ENCODE peak calls at places on chromosomes 7 and 10, in four cellular contexts. S, T, Z and H are unnamed samples.

GRCh38 chr10:118625504-118625903 is 30.1 kb upstream of the PRLHR start:
- DNase-seq in Z (no peak), T (no peak), S (no peak), H (no peak)

GRCh38 chr10:62647375-62648092 is 157.0 kb upstream of the ADO start:
- DNase-seq in S (no peak), Z (no peak), T (no peak), H (no peak)

GRCh38 chr10:73791871-73792400 is 6.5 kb downstream of the ZSWIM8 start:
- DNase-seq in T (no peak), S (no peak), Z (no peak), H (no peak)

GRCh38 chr7:146788008-146788407 is 671.4 kb downstream of the CNTNAP2 start:
- DNase-seq in Z (no peak), S (no peak), T (no peak), H (no peak)

GRCh38 chr7:130095812-130096211 is 25.5 kb downstream of the KLHDC10 start:
- DNase-seq in Z (no peak), S (no peak), T (no peak), H (no peak)

GRCh38 chr10:46524471-46525176 is 31.8 kb downstream of the GPRIN2 start:
- DNase-seq in Z (no peak), T (peak), S (peak), H (no peak)

GRCh38 chr10:60426425-60426824 is 36.8 kb upstream of the ANK3 start:
- DNase-seq in Z (no peak), S (no peak), T (peak), H (no peak)

GRCh38 chr7:35257251-35258124 is 3.6 kb upstream of the TBX20 start:
- DNase-seq in S (no peak), Z (no peak), T (no peak), H (no peak)

GRCh38 chr10:12811725-12812310 is 189.7 kb downstream of the CCDC3 start:
- DNase-seq in S (no peak), T (no peak), Z (no peak), H (no peak)

GRCh38 chr10:61835069-61835908 is 66.2 kb upstream of the ARID5B start:
- DNase-seq in Z (peak), T (peak), S (peak), H (peak)

GRCh38 chr7:149529136-149529718 is 31.6 kb upstream of the ZNF746 start:
- DNase-seq in Z (no peak), T (no peak), S (no peak), H (peak)

GRCh38 chr10:118844731-118845573 is 90.2 kb upstream of the CACUL1 start:
- DNase-seq in T (no peak), S (no peak), Z (no peak), H (no peak)

GRCh38 chr7:1357601-1358271 is 101.5 kb downstream of the MICALL2 start:
- DNase-seq in Z (no peak), S (no peak), T (no peak), H (peak)

GRCh38 chr7:157043745-157044144 is 33.3 kb upstream of the MNX1 start:
- DNase-seq in S (peak), T (no peak), Z (no peak), H (peak)

GRCh38 chr7:112064627-112065385 is 141.4 kb downstream of the DOCK4 start:
- DNase-seq in Z (no peak), S (no peak), T (no peak), H (no peak)
- TF ChIP-seq MYC in Z (no peak), S (no peak), T (no peak), H (no peak)

DNA sequence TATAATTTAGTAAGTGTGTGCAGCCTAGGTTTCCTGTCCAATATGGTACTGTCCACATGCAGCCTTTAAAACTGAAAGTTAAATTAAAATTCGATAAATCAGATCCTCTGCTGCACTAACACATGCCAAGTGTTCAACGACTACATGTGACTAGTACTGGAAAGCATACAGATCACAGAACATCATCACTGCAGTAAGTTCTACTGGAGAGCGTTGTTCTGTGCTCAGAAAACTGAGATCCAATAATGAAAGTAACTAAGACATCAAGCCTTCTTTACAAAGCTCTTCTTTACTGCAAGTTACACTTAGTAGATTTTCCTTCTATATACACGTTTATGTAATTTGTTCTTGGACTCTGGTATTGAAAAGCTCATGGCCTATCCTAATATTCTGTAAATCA is 77.7 kb downstream of the VPS41 start:
- DNase-seq in Z (no peak), S (no peak), T (no peak), H (no peak)
- H3K4me3 ChIP-seq in Z (no peak), S (no peak), T (no peak), H (no peak)

GRCh38 chr10:124387078-124387874 is 31.4 kb downstream of the OAT start:
- DNase-seq in T (peak), Z (no peak), S (no peak), H (peak)

GRCh38 chr10:124388476-124388822 is 30.3 kb downstream of the OAT start:
- DNase-seq in Z (no peak), T (no peak), S (no peak), H (no peak)

GRCh38 chr10:124384591-124385190 is 34.0 kb downstream of the OAT start:
- DNase-seq in Z (no peak), S (no peak), T (no peak), H (no peak)

GRCh38 chr10:124385627-124386185 is 33.0 kb downstream of the OAT start:
- DNase-seq in Z (no peak), S (no peak), T (no peak), H (no peak)

DNA sequence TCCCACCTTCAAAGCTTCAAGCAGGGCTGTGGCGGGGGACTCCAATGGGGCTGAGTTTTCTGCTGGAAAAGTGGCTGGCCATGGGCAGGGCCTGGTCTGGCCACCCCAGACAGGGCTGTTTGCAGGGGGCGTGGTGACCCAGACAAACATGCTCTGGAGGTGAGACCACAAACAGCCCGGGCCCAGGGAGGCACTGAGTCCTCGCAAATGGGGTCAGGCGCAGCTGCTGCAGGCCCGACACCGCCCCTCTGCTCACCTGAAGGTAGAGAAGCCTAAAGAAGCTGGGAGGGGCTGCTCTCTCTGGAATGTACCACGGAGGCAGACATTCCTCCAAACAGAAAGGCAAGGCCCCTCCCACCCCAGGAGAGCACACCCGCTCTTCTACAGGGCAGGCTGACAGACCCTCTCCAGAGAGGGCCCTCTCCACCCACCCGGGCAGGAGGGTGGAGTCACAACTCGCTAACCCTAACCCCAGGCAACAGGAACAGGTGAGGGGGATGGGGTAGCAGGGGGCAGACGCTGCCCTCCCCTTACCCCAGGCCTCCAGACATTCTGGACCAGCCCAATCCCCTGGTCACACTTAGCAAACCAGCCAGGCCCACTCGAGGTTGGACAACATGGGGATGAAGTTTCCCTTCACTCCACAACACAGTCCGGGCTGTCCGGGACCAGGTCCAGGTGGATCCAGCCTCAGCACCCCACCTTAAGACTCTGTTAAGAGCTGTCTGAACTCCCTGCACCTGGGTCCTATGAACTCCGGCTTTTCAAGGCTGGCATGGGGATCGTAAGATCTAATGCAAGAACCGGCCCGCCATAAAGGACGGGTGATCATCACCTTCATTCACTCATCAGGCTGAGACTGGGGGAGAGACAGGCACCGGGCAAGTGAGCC is 32.3 kb downstream of the OAT start:
- DNase-seq in Z (no peak), T (no peak), S (no peak), H (no peak)
- TF ChIP-seq MYC in Z (no peak), T (no peak), S (no peak), H (no peak)

DNA sequence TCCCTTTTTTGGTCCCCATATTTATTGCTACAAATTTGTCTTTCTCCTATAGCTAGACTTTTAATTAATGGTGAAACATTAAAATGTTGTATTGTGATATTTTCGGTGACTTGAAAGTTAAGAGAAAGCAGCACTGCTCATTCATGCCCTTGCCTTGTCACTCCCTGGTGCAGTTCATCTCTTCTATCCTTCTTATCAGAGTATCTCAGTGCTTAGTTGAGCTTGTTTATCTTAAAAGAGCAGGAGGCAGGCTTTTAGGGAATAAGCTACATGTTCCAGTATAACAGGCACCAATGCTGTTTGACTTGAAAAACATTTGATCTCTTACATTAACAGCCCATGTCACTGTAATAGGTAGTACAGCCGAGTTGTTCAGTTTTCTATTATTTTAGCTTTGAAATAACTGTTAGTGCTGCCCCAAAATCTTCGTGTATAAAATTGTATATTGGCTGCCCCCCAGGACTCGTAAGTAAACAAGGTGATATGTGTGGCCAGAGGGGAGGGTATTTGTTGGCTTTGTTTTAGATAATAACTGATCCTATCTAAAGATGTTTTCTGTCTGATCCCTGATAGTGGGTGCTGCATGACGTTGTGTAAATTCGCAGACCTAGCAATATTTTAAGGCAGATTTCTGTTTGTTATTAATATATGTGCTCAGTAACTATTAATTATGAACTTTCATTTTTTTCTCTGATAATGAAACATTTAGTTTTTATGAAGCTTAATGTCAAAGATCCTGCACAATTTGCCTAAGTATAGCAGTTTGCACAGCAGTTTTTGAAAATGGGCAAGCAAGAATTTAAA is 96.5 kb downstream of the BTRC start:
- DNase-seq in S (peak), T (no peak), Z (no peak), H (no peak)
- H3K4me3 ChIP-seq in S (peak), T (no peak), Z (no peak), H (no peak)

GRCh38 chr7:98731651-98732050 is 114.6 kb downstream of the NPTX2 start:
- DNase-seq in T (no peak), Z (no peak), S (no peak), H (no peak)

GRCh38 chr7:98724591-98724990 is 107.5 kb downstream of the NPTX2 start:
- DNase-seq in Z (no peak), S (no peak), T (no peak), H (no peak)

GRCh38 chr7:98730331-98730730 is 113.2 kb downstream of the NPTX2 start:
- DNase-seq in S (no peak), Z (no peak), T (no peak), H (no peak)

GRCh38 chr7:98728555-98728954 is 111.5 kb downstream of the NPTX2 start:
- DNase-seq in T (no peak), Z (no peak), S (no peak), H (no peak)

DNA sequence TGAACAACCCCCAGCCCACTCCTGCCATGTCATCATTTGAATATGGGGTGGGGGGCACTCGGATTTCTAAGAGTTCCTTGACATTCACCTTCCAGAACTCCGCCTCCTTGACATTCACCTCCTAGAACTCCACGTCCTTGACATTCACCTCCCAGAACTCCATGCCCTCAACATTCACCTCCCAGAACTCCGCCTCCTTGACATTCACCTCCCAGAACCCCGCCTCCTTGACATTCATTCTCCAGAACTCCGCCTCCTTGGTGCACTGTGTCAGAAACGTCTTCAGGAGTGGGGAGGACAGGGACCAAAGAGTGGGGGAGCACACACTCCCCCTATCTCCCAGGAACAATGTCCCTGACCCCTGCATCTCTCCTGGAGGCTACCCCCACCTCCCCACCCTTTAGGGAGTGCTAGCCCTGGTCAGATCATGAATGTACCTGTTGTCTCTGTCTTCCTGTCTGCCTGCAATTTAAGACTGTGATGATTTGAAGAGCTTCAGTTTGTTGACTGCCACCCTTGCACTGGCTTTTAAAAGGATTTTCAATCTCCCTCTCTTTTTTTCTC is 110.1 kb downstream of the NPTX2 start:
- DNase-seq in T (no peak), S (no peak), Z (no peak), H (no peak)
- TF ChIP-seq MYC in T (no peak), S (no peak), Z (no peak), H (no peak)

DNA sequence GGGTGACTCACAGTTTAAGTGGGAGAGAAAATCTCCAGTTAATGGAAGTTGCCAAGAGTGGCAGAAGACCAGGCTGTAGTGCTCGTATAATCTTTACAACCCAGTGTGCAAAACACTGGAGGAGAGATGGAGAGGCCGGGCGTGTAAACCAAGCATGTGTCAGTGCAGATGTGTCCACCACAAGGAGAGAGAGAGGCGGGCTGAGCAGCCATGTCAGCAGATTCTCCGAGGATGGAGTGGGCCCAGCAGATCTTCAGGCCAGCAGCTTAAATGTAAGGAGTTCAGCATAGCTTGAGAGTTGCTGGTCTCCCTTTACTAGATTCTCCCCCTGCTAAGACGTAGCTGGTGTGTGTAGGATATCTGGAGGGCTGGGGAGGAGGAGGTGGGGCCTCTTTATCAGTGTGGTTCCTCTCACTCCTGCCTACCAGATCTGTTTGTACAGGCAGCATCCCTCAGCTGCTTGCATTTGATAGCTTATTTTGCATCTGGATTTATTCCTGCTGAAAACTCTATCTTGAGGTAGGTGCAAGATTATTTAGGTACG is 13.7 kb downstream of the BPGM start:
- DNase-seq in T (no peak), S (peak), Z (no peak), H (no peak)
- H3K4me3 ChIP-seq in T (no peak), S (no peak), Z (no peak), H (no peak)

GRCh38 chr7:50782376-50783208 is at the start of gene GRB10:
- DNase-seq in Z (no peak), T (no peak), S (no peak), H (no peak)
- TF ChIP-seq MYC in Z (no peak), T (no peak), S (no peak), H (no peak)

GRCh38 chr7:120308171-120308570 is 35.2 kb downstream of the KCND2 start:
- DNase-seq in Z (no peak), S (no peak), T (no peak), H (no peak)
- H3K4me3 ChIP-seq in Z (no peak), S (no peak), T (no peak), H (no peak)

DNA sequence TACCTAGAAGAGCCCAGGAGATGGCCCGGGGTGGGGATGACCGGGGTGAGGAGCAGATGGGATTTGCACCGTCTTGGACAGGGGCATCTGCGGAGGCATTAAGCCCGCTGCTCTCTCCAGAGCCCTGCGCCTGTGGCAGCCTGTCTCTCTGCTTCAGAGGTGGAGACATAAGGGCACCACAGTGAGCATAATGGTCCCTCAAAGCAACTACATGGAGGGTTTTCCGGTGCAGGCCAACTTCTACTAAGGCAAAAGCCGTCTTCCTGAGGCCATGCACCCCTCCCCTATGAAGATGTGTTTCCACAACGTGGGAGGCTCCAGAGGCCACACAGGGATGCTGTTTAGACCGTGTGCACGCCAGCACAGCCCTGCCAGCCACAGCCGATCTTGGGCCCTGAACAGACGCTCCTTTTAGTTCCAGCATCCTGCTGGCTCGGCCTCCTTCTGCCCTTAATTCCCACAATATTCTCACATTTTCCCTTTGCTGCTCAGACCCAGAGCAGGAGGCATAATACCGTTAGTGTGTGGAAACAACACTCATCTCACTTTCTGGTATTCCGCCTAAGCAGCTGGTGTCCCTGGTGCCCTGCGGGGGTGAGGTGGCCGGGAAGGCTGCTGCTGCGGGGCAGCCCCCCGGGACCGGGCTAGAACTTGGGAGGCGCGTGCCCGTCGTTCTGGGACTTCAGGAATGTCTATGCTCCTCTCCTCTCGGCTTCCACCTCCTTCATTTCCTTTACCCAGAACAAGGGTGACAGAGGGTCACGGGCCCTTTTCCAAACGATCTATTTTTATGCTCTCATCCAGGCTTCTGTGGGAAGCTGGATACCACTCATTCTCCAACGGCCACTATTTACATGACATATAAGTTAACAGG is 266.9 kb downstream of the TNS3 start:
- DNase-seq in S (no peak), T (no peak), Z (no peak), H (no peak)
- TF ChIP-seq MYC in S (no peak), T (no peak), Z (no peak), H (no peak)